ENCODE peak calls at places on chromosomes 7 and 10, in eight cellular contexts. One of them, this sample, is unnamed.

GRCh38 chr7:139060838-139061237 is 25.0 kb upstream of the ZC3HAV1L start:
- DNase-seq in HCT116: no peak
- DNase-seq in heart left ventricle: no peak
- DNase-seq in uterus: no peak
- DNase-seq in transverse colon: no peak
- DNase-seq in hepatocyte: no peak
- DNase-seq in bronchial epithelial cell: no peak
- DNase-seq in IMR-90: peak; percentile 37
- DNase-seq in this sample: no peak

GRCh38 chr7:44189993-44190872 is 994 bp upstream of the GCK start:
- DNase-seq in HCT116: no peak
- DNase-seq in heart left ventricle: no peak
- DNase-seq in uterus: no peak
- DNase-seq in transverse colon: no peak
- DNase-seq in hepatocyte: no peak
- DNase-seq in bronchial epithelial cell: no peak
- DNase-seq in IMR-90: no peak
- DNase-seq in this sample: no peak

GRCh38 chr7:37031571-37032257 is 307.4 kb upstream of the AOAH start:
- DNase-seq in HCT116: peak; percentile 99
- DNase-seq in heart left ventricle: peak; percentile 86
- DNase-seq in uterus: peak; percentile 68
- DNase-seq in transverse colon: peak; percentile 54
- DNase-seq in hepatocyte: peak; percentile 93
- DNase-seq in bronchial epithelial cell: peak; percentile 100
- DNase-seq in IMR-90: peak; percentile 100
- DNase-seq in this sample: no peak

GRCh38 chr7:72183835-72184234 is 228.3 kb downstream of the CALN1 start:
- DNase-seq in HCT116: peak; percentile 1
- DNase-seq in heart left ventricle: no peak
- DNase-seq in uterus: no peak
- DNase-seq in transverse colon: no peak
- DNase-seq in hepatocyte: peak; percentile 33
- DNase-seq in bronchial epithelial cell: no peak
- DNase-seq in IMR-90: no peak
- DNase-seq in this sample: no peak

GRCh38 chr7:2399848-2400587 is 3.4 kb upstream of the CHST12 start:
- DNase-seq in HCT116: no peak
- DNase-seq in heart left ventricle: peak; percentile 86
- DNase-seq in uterus: peak; percentile 83
- DNase-seq in transverse colon: peak; percentile 75
- DNase-seq in hepatocyte: peak; percentile 79
- DNase-seq in bronchial epithelial cell: peak; percentile 69
- DNase-seq in IMR-90: peak; percentile 95
- DNase-seq in this sample: no peak

GRCh38 chr10:86857097-86857825 is 100.2 kb downstream of the MMRN2 start:
- DNase-seq in HCT116: no peak
- DNase-seq in heart left ventricle: no peak
- DNase-seq in uterus: no peak
- DNase-seq in transverse colon: no peak
- DNase-seq in hepatocyte: no peak
- DNase-seq in bronchial epithelial cell: peak; percentile 34
- DNase-seq in IMR-90: peak; percentile 88
- DNase-seq in this sample: no peak

GRCh38 chr10:35874326-35875070 is 232.4 kb upstream of the FZD8 start:
- DNase-seq in HCT116: no peak
- DNase-seq in heart left ventricle: no peak
- DNase-seq in uterus: no peak
- DNase-seq in transverse colon: no peak
- DNase-seq in hepatocyte: no peak
- DNase-seq in bronchial epithelial cell: no peak
- DNase-seq in IMR-90: no peak
- DNase-seq in this sample: no peak

GRCh38 chr10:37710831-37711616 is 146.4 kb downstream of the ZNF248 start:
- DNase-seq in HCT116: no peak
- DNase-seq in heart left ventricle: no peak
- DNase-seq in uterus: no peak
- DNase-seq in transverse colon: no peak
- DNase-seq in hepatocyte: no peak
- DNase-seq in bronchial epithelial cell: no peak
- DNase-seq in IMR-90: no peak
- DNase-seq in this sample: no peak

GRCh38 chr7:20331912-20332317 is 1.2 kb downstream of the ITGB8 start:
- DNase-seq in HCT116: no peak
- DNase-seq in heart left ventricle: no peak
- DNase-seq in uterus: no peak
- DNase-seq in transverse colon: no peak
- DNase-seq in hepatocyte: no peak
- DNase-seq in bronchial epithelial cell: no peak
- DNase-seq in IMR-90: no peak
- DNase-seq in this sample: no peak

GRCh38 chr10:113736576-113736975 is 14.9 kb upstream of the PLEKHS1 start:
- DNase-seq in HCT116: no peak
- DNase-seq in heart left ventricle: no peak
- DNase-seq in uterus: no peak
- DNase-seq in transverse colon: no peak
- DNase-seq in hepatocyte: no peak
- DNase-seq in bronchial epithelial cell: no peak
- DNase-seq in IMR-90: no peak
- DNase-seq in this sample: no peak

GRCh38 chr10:17453377-17454091 is 861 bp downstream of the ST8SIA6 start:
- DNase-seq in HCT116: no peak
- DNase-seq in heart left ventricle: peak; percentile 25
- DNase-seq in uterus: peak; percentile 15
- DNase-seq in transverse colon: peak; percentile 65
- DNase-seq in hepatocyte: peak; percentile 75
- DNase-seq in bronchial epithelial cell: peak; percentile 39
- DNase-seq in IMR-90: no peak
- DNase-seq in this sample: no peak

GRCh38 chr10:71694039-71694471 is 25.5 kb downstream of the C10orf105 start:
- DNase-seq in HCT116: no peak
- DNase-seq in heart left ventricle: no peak
- DNase-seq in uterus: no peak
- DNase-seq in transverse colon: no peak
- DNase-seq in hepatocyte: no peak
- DNase-seq in bronchial epithelial cell: no peak
- DNase-seq in IMR-90: no peak
- DNase-seq in this sample: no peak

GRCh38 chr10:12721334-12721733 is 280.2 kb downstream of the CCDC3 start:
- DNase-seq in HCT116: no peak
- DNase-seq in heart left ventricle: no peak
- DNase-seq in uterus: no peak
- DNase-seq in transverse colon: no peak
- DNase-seq in hepatocyte: no peak
- DNase-seq in bronchial epithelial cell: peak; percentile 76
- DNase-seq in IMR-90: no peak
- DNase-seq in this sample: no peak

GRCh38 chr7:1758417-1758858 is 88.4 kb downstream of the ELFN1 start:
- DNase-seq in HCT116: peak; percentile 56
- DNase-seq in heart left ventricle: no peak
- DNase-seq in uterus: no peak
- DNase-seq in transverse colon: no peak
- DNase-seq in hepatocyte: peak; percentile 43
- DNase-seq in bronchial epithelial cell: peak; percentile 18
- DNase-seq in IMR-90: peak; percentile 25
- DNase-seq in this sample: no peak

GRCh38 chr10:6593140-6593740 is 13.2 kb upstream of the PRKCQ start:
- DNase-seq in HCT116: no peak
- DNase-seq in heart left ventricle: no peak
- DNase-seq in uterus: no peak
- DNase-seq in transverse colon: no peak
- DNase-seq in hepatocyte: no peak
- DNase-seq in bronchial epithelial cell: peak; percentile 85
- DNase-seq in IMR-90: no peak
- DNase-seq in this sample: no peak

GRCh38 chr10:31020128-31020527 is 11.5 kb downstream of the ZNF438 start:
- DNase-seq in HCT116: no peak
- DNase-seq in heart left ventricle: no peak
- DNase-seq in uterus: no peak
- DNase-seq in transverse colon: no peak
- DNase-seq in hepatocyte: no peak
- DNase-seq in bronchial epithelial cell: no peak
- DNase-seq in IMR-90: no peak
- DNase-seq in this sample: no peak

GRCh38 chr10:18665815-18666558 is 6.8 kb downstream of the ARL5B start:
- DNase-seq in HCT116: no peak
- DNase-seq in heart left ventricle: no peak
- DNase-seq in uterus: no peak
- DNase-seq in transverse colon: no peak
- DNase-seq in hepatocyte: no peak
- DNase-seq in bronchial epithelial cell: peak; percentile 67
- DNase-seq in IMR-90: peak; percentile 56
- DNase-seq in this sample: no peak

DNA sequence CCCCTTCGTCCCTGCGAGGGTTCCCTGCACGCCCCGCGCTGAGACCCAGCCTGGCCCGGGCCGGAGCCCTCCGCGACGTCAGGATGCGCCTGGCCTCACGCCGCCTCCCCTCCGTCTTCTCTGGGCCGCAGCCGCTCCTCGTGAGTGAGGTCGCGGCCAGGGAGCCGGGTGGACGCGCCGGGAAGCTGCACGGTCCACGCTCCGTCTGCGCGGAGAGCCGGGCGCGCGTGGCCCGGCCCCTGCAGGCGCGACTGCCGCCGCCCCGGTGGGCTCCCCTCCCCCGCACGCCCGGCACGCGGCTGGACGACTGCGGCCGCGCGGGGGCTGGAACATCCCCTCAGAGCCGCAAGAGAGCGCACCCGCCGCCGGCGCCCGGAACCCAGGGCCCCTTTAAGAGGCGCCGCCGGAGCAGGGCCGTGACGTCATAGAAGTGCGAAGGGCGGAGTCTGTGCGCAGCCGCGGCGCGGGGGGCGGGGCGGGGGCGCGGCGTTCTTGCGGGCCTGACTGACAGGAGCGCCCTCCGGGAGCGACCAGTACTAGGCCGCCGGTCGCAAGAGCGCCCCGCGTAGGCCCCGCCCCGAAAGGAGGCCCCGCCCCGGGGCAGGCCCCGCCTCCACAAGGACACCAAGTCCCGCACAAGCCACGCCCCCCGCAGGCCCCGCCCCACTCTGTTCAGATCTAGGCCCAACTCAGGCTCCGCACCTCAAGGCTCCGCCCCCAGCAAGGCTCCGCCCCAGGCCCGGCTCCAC is 449 bp upstream of the INPP5A start:
- DNase-seq in HCT116: peak; percentile 85
- DNase-seq in heart left ventricle: peak; percentile 100
- DNase-seq in uterus: peak; percentile 100
- DNase-seq in transverse colon: peak; percentile 100
- DNase-seq in hepatocyte: peak; percentile 100
- DNase-seq in bronchial epithelial cell: peak; percentile 87
- DNase-seq in IMR-90: peak; percentile 98
- DNase-seq in this sample: peak; percentile 99
- TF ChIP-seq CTCF in HCT116: no peak
- TF ChIP-seq CTCF in heart left ventricle: peak; percentile 50
- TF ChIP-seq CTCF in uterus: peak; percentile 62
- TF ChIP-seq CTCF in transverse colon: no peak
- TF ChIP-seq CTCF in hepatocyte: peak; percentile 23
- TF ChIP-seq CTCF in bronchial epithelial cell: no peak
- TF ChIP-seq CTCF in IMR-90: peak; percentile 46
- TF ChIP-seq CTCF in this sample: peak; percentile 18

DNA sequence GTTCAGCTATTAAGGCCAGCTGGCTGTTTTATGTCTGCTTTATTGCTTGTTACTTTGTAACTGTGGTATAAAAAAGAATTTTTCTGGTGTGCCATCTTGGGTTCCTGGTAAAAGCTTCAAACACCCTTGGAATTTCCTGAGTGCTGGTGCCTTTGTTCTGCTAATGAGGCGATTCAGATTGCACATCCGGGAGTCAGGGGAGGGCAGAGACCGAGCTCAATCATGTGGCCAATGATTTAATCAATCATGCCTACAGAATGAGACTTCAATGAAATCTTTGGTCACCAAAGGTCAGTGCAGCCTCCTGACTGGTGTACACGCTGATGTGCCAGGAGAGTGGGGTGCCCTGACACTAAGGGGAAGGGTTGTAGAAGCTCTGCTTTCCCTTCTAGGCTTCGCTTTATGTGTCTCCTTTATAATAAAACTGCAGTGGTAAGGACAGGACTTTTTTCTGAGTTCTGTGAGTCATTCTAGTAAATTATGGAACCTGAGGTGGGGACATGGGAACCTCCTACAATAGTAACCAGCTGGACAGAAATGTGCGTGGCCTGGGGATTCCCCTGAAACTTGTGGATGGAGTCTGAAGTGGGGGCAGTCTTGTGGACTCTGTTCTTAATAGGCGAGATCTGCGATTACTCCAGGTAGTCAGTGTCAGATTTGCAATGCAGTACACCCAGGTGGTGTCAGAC is 69.4 kb upstream of the OGDHL start:
- DNase-seq in HCT116: no peak
- DNase-seq in heart left ventricle: no peak
- DNase-seq in uterus: no peak
- DNase-seq in transverse colon: no peak
- DNase-seq in hepatocyte: no peak
- DNase-seq in bronchial epithelial cell: peak; percentile 23
- DNase-seq in IMR-90: peak; percentile 34
- DNase-seq in this sample: no peak
- H3K4me3 ChIP-seq in HCT116: no peak overlapping the region
- H3K4me3 ChIP-seq in heart left ventricle: no peak overlapping the region
- H3K4me3 ChIP-seq in uterus: no peak overlapping the region
- H3K4me3 ChIP-seq in transverse colon: no peak overlapping the region
- H3K4me3 ChIP-seq in hepatocyte: no peak overlapping the region
- H3K4me3 ChIP-seq in bronchial epithelial cell: no peak overlapping the region
- H3K4me3 ChIP-seq in IMR-90: no peak overlapping the region
- H3K4me3 ChIP-seq in this sample: no peak overlapping the region

DNA sequence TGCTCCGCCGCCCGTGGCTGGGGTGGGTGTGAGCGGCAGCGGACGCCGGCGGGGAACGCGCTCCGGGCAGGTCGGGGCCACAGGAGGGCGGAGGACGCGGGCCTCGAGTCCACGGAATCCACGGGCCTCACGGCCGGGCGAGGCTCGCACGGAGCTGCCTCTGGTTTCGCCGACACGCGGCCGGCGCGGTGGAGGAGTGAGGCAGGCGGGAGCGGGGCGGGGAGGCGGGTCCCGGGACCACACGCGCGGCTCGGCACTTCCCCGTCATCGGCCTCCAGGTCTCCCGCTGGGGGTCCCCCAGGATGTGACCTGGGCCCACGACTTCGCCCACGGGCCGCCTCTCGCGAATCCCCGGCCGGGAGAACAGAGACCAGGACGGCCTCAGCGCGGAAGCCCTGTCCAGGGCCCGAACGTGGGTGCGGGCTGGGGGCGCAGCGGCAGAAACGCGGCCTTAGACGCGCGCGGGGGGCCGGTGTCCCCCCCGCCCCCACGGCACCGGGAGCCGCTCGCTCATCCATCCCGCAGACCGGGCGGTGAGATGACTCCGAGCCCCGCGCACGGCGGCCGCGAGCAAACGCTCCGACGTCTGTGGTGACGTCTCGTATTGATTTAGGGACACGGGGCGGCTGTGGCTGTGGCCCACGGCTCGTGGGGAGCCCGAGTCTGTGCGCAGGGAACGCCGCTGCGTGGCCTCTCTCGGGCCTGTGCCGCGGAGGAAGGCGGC is 744 bp upstream of the NKX6-2 start:
- DNase-seq in HCT116: no peak
- DNase-seq in heart left ventricle: no peak
- DNase-seq in uterus: no peak
- DNase-seq in transverse colon: no peak
- DNase-seq in hepatocyte: no peak
- DNase-seq in bronchial epithelial cell: no peak
- DNase-seq in IMR-90: no peak
- DNase-seq in this sample: no peak
- H3K27me3 ChIP-seq in HCT116: no peaks in the 10 kb centered on the region
- H3K27me3 ChIP-seq in heart left ventricle: peaks cover 76% of the 10 kb centered on the region
- H3K27me3 ChIP-seq in uterus: peaks cover 21% of the 10 kb centered on the region
- H3K27me3 ChIP-seq in transverse colon: peaks cover 84% of the 10 kb centered on the region
- H3K27me3 ChIP-seq in hepatocyte: peaks cover 84% of the 10 kb centered on the region
- H3K27me3 ChIP-seq in bronchial epithelial cell: peaks cover 17% of the 10 kb centered on the region
- H3K27me3 ChIP-seq in IMR-90: peaks cover 66% of the 10 kb centered on the region
- H3K27me3 ChIP-seq in this sample: no peaks in the 10 kb centered on the region

GRCh38 chr10:128530301-128530700 is 404.1 kb upstream of the MKI67 start:
- DNase-seq in HCT116: peak; percentile 15
- DNase-seq in heart left ventricle: no peak
- DNase-seq in uterus: no peak
- DNase-seq in transverse colon: no peak
- DNase-seq in hepatocyte: peak; percentile 26
- DNase-seq in bronchial epithelial cell: no peak
- DNase-seq in IMR-90: no peak
- DNase-seq in this sample: no peak
- TF ChIP-seq CTCF in HCT116: peak; percentile 76
- TF ChIP-seq CTCF in heart left ventricle: peak; percentile 45
- TF ChIP-seq CTCF in uterus: no peak
- TF ChIP-seq CTCF in transverse colon: no peak
- TF ChIP-seq CTCF in hepatocyte: peak; percentile 77
- TF ChIP-seq CTCF in bronchial epithelial cell: no peak
- TF ChIP-seq CTCF in IMR-90: peak; percentile 11
- TF ChIP-seq CTCF in this sample: peak; percentile 43